ENCODE peak calls at places on chromosomes 11 and 22, in ten cellular contexts. G is RWPE2, Q is GM23338, U is dorsolateral prefrontal cortex, W is GM20000, A is RWPE1, Y is AG09319, K is A549, B is mammary epithelial cell, C is right lobe of liver. R is an unnamed sample.

GRCh38 chr11:1968454-1968995 is 21.4 kb downstream of the MRPL23 start:
- DNase-seq in G (no peak), Q (no peak), U (no peak), W (no peak), A (no peak), Y (no peak), K (no peak), B (no peak), C (no peak), R (no peak)

GRCh38 chr11:94794287-94795168 is 26.4 kb downstream of the AMOTL1 start:
- DNase-seq in G (no peak), Q (no peak), U (no peak), W (no peak), A (peak; percentile 74), Y (peak; percentile 71), K (peak; percentile 19), B (peak; percentile 86), C (peak; percentile 63), R (no peak)

GRCh38 chr11:11396290-11397042 is 43.4 kb upstream of the CSNK2A3 start:
- DNase-seq in G (no peak), Q (no peak), U (no peak), W (no peak), A (peak; percentile 54), Y (peak; percentile 78), K (peak; percentile 50), B (peak; percentile 88), C (no peak), R (no peak)

GRCh38 chr22:22527312-22527711 is 7.2 kb upstream of the ZNF280A start:
- DNase-seq in G (no peak), Q (no peak), U (no peak), W (no peak), A (no peak), Y (no peak), K (no peak), B (no peak), C (no peak), R (no peak)

GRCh38 chr22:23119492-23120414 is 22.0 kb downstream of the RSPH14 start:
- DNase-seq in G (no peak), Q (no peak), U (no peak), W (peak; percentile 32), A (no peak), Y (no peak), K (no peak), B (no peak), C (no peak), R (no peak)

GRCh38 chr22:33028191-33028700 is 29.9 kb downstream of the SYN3 start:
- DNase-seq in G (no peak), Q (no peak), U (no peak), W (no peak), A (no peak), Y (no peak), K (no peak), B (no peak), C (no peak), R (no peak)

GRCh38 chr11:46386674-46387073 is 4.9 kb downstream of the CHRM4 start:
- DNase-seq in G (no peak), Q (no peak), U (no peak), W (no peak), A (peak; percentile 53), Y (no peak), K (peak; percentile 41), B (peak; percentile 67), C (no peak), R (no peak)

GRCh38 chr11:131002145-131002544 is 85.9 kb upstream of the SNX19 start:
- DNase-seq in G (peak; percentile 59), Q (no peak), U (no peak), W (no peak), A (peak; percentile 66), Y (no peak), K (no peak), B (peak; percentile 74), C (no peak), R (no peak)

GRCh38 chr22:21450858-21451331 is 16.3 kb upstream of the TMEM191C start:
- DNase-seq in G (peak; percentile 20), Q (no peak), U (peak; percentile 9), W (no peak), A (no peak), Y (no peak), K (no peak), B (no peak), C (no peak), R (no peak)

GRCh38 chr22:45424241-45424731 is 10.8 kb downstream of the RIBC2 start:
- DNase-seq in G (no peak), Q (no peak), U (peak; percentile 24), W (no peak), A (no peak), Y (no peak), K (no peak), B (no peak), C (no peak), R (no peak)

GRCh38 chr22:29156507-29156906 is 49.2 kb upstream of the EMID1 start:
- DNase-seq in G (no peak), Q (peak; percentile 82), U (peak; percentile 20), W (peak; percentile 50), A (no peak), Y (no peak), K (no peak), B (no peak), C (no peak), R (no peak)

GRCh38 chr11:11459578-11459977 is 106.5 kb upstream of the CSNK2A3 start:
- DNase-seq in G (no peak), Q (no peak), U (no peak), W (no peak), A (no peak), Y (no peak), K (no peak), B (no peak), C (no peak), R (no peak)

GRCh38 chr11:34013893-34014571 is 37.5 kb upstream of the CAPRIN1 start:
- DNase-seq in G (no peak), Q (no peak), U (no peak), W (no peak), A (no peak), Y (no peak), K (no peak), B (no peak), C (no peak), R (no peak)

GRCh38 chr11:60348116-60348515 is 21.1 kb downstream of the MS4A6E start:
- DNase-seq in G (no peak), Q (peak; percentile 51), U (no peak), W (no peak), A (no peak), Y (no peak), K (no peak), B (no peak), C (no peak), R (no peak)
- TF ChIP-seq CTCF in G (no peak), Q (peak; percentile 79), U (no peak), W (no peak), A (no peak), Y (no peak), K (no peak), B (no peak), C (no peak), R (no peak)

GRCh38 chr11:111870887-111871692 is at the start of gene ALG9:
- DNase-seq in G (peak; percentile 69), Q (peak; percentile 84), U (peak; percentile 79), W (peak; percentile 90), A (peak; percentile 67), Y (peak; percentile 55), K (peak; percentile 82), B (peak; percentile 80), C (peak; percentile 82), R (peak; percentile 57)
- TF ChIP-seq CTCF in G (peak; percentile 23), Q (peak; percentile 4), U (peak; percentile 6), W (no peak), A (peak; percentile 38), Y (peak; percentile 24), K (no peak), B (peak; percentile 47), C (no peak), R (no peak)

GRCh38 chr11:66493124-66493523 is 12.9 kb downstream of the DPP3 start:
- DNase-seq in G (no peak), Q (no peak), U (no peak), W (no peak), A (no peak), Y (no peak), K (no peak), B (no peak), C (no peak), R (no peak)

GRCh38 chr11:66492161-66492865 is 12.1 kb downstream of the DPP3 start:
- DNase-seq in G (no peak), Q (no peak), U (no peak), W (no peak), A (no peak), Y (no peak), K (no peak), B (no peak), C (no peak), R (no peak)

GRCh38 chr11:66488957-66489356 is 8.7 kb downstream of the DPP3 start:
- DNase-seq in G (no peak), Q (no peak), U (no peak), W (no peak), A (no peak), Y (no peak), K (no peak), B (no peak), C (no peak), R (no peak)

GRCh38 chr11:66489636-66490035 is 9.4 kb downstream of the DPP3 start:
- DNase-seq in G (no peak), Q (no peak), U (no peak), W (no peak), A (no peak), Y (no peak), K (no peak), B (no peak), C (no peak), R (no peak)

DNA sequence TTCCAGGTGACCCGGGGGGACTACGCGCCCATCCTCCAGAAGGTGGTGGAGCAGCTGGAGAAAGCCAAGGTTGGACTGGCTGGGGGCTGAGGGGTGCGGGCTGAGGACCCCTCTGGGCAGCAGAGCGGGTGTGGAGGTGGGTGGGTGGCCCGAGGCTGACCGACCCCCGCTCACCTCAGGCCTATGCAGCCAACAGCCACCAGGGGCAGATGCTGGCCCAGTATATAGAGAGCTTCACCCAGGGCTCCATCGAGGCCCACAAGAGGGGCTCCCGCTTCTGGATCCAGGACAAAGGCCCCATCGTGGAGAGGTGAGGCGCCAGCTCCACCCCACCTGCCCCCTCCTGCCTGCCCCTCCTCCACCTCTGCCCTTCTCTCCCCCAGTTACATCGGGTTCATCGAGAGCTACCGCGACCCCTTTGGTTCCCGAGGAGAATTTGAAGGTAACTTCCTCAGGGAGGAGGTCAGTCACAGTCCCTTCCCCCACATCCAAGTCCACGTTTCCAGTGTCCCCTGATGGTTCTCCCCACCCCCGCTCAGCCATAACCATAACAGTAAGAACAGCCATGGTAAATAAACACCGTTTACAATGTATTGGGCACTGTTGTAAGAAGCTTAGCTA is 11.2 kb downstream of the DPP3 start:
- DNase-seq in G (no peak), Q (peak; percentile 81), U (no peak), W (no peak), A (no peak), Y (no peak), K (no peak), B (no peak), C (no peak), R (no peak)
- TF ChIP-seq CTCF in G (peak; percentile 11), Q (peak; percentile 63), U (no peak), W (no peak), A (peak; percentile 24), Y (peak; percentile 27), K (peak; percentile 11), B (peak; percentile 10), C (no peak), R (peak; percentile 34)

GRCh38 chr11:90309693-90310092 is 86.8 kb upstream of the CHORDC1 start:
- DNase-seq in G (no peak), Q (no peak), U (no peak), W (no peak), A (no peak), Y (no peak), K (no peak), B (no peak), C (no peak), R (no peak)

GRCh38 chr11:90310210-90310609 is 87.4 kb upstream of the CHORDC1 start:
- DNase-seq in G (no peak), Q (no peak), U (no peak), W (no peak), A (no peak), Y (no peak), K (no peak), B (no peak), C (no peak), R (no peak)
- TF ChIP-seq CTCF in G (no peak), Q (peak; percentile 35), U (no peak), W (no peak), A (no peak), Y (no peak), K (no peak), B (no peak), C (peak; percentile 21), R (no peak)

R was measured in mesothelial cell of epicardium.